ENCODE peak calls at places on chromosome 20, in four cellular contexts. W, L, D and H are unnamed samples.

GRCh38 chr20:44615169-44615791 is 32.9 kb downstream of the PKIG start:
- DNase-seq in W (no peak), D (peak; percentile 38), L (no peak), H (no peak)

GRCh38 chr20:16215056-16215455 is 358.2 kb downstream of the KIF16B start:
- DNase-seq in L (no peak), D (no peak), W (no peak), H (no peak)

GRCh38 chr20:62344782-62345181 is 22.3 kb downstream of the LAMA5 start:
- DNase-seq in L (no peak), D (peak; percentile 91), W (no peak), H (no peak)

GRCh38 chr20:19958243-19958642 is 58.9 kb upstream of the NAA20 start:
- DNase-seq in L (no peak), D (no peak), W (no peak), H (no peak)

GRCh38 chr20:6489361-6490154 is 277.9 kb upstream of the BMP2 start:
- DNase-seq in D (no peak), L (no peak), W (no peak), H (no peak)

GRCh38 chr20:53900380-53900999 is 169.9 kb downstream of the BCAS1 start:
- DNase-seq in L (no peak), D (peak; percentile 95), W (no peak), H (no peak)

GRCh38 chr20:18973499-18974173 is 160.1 kb downstream of the SCP2D1 start:
- DNase-seq in L (no peak), W (no peak), D (no peak), H (no peak)

GRCh38 chr20:42530855-42531674 is 658.6 kb downstream of the PTPRT start:
- DNase-seq in L (peak; percentile 34), W (peak; percentile 26), D (no peak), H (peak; percentile 56)

GRCh38 chr20:44038681-44039123 is 124.0 kb downstream of the TOX2 start:
- DNase-seq in D (no peak), L (no peak), W (no peak), H (peak; percentile 10)

GRCh38 chr20:42688576-42688975 is 501.1 kb downstream of the PTPRT start:
- DNase-seq in D (no peak), W (peak; percentile 33), L (peak; percentile 36), H (peak; percentile 59)

GRCh38 chr20:25280574-25281535 is 33.0 kb downstream of the PYGB start:
- DNase-seq in L (no peak), D (no peak), W (no peak), H (no peak)

GRCh38 chr20:25076201-25076600 is 5.7 kb downstream of the VSX1 start:
- DNase-seq in L (no peak), W (no peak), D (no peak), H (no peak)

GRCh38 chr20:40073535-40074111 is 615.4 kb downstream of the MAFB start:
- DNase-seq in L (peak; percentile 86), W (no peak), D (no peak), H (peak; percentile 97)

GRCh38 chr20:11888648-11889047 is 29.0 kb upstream of the BTBD3 start:
- DNase-seq in D (no peak), W (no peak), L (no peak), H (no peak)

GRCh38 chr20:22333885-22334545 is 250.4 kb downstream of the FOXA2 start:
- DNase-seq in W (peak; percentile 53), L (peak; percentile 68), D (peak; percentile 47), H (peak; percentile 62)

GRCh38 chr20:46552460-46553420 is 2.3 kb upstream of the OCSTAMP start:
- DNase-seq in D (no peak), L (no peak), W (no peak), H (peak; percentile 20)

GRCh38 chr20:62066983-62067433 is 1.3 kb upstream of the TAF4 start:
- DNase-seq in W (no peak), D (no peak), L (peak; percentile 55), H (peak; percentile 48)

GRCh38 chr20:32761831-32762753 is at the start of gene DNMT3B:
- DNase-seq in D (peak; percentile 73), W (peak; percentile 91), L (peak; percentile 97), H (peak; percentile 96)

GRCh38 chr20:56855693-56856092 is 226.6 kb downstream of the TFAP2C start:
- DNase-seq in D (no peak), L (no peak), W (no peak), H (no peak)

GRCh38 chr20:20457392-20458126 is 89.7 kb downstream of the INSM1 start:
- DNase-seq in W (no peak), L (no peak), D (peak; percentile 68), H (no peak)

GRCh38 chr20:62637110-62637509 is 5.2 kb upstream of the SLCO4A1 start:
- DNase-seq in W (no peak), L (no peak), D (no peak), H (no peak)

GRCh38 chr20:35320396-35321126 is 28.3 kb upstream of the FAM83C start:
- DNase-seq in L (no peak), D (peak; percentile 84), W (no peak), H (peak; percentile 42)
- H2BK120ac ChIP-seq in L (no peak overlapping the region), D (peak overlapping the region; percentile 97), W (no peak overlapping the region), H (no peak overlapping the region)

DNA sequence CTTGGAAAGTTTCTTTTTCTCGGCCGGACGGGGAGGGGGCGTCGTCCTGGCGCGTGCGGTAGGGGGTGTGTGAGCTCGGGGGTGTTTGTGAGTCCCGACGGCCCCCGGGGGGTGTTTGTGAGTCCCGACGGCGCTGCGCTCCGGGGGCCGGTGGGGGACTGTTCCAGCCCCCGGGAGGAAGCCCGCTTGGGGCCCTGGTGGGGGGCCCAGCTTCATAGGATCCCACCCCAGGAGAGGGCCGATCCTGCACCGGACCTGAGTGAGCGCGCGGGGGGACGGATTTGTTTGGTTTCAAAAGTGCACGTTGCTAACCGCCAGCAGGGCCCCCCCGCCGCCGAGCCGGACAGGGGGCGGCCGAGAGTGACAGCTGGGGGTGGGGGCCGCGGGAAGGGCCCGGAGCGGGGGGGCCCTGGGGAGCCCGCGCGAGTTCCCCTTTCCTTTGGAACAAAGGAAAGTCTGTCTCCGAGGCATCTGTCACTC is 441 bp downstream of the TGIF2 start:
- DNase-seq in L (no peak), W (no peak), D (no peak), H (no peak)
- H3K23ac ChIP-seq in L (no peak overlapping the region), W (peak overlapping the region; percentile 75), D (no peak overlapping the region), H (no peak overlapping the region)

DNA sequence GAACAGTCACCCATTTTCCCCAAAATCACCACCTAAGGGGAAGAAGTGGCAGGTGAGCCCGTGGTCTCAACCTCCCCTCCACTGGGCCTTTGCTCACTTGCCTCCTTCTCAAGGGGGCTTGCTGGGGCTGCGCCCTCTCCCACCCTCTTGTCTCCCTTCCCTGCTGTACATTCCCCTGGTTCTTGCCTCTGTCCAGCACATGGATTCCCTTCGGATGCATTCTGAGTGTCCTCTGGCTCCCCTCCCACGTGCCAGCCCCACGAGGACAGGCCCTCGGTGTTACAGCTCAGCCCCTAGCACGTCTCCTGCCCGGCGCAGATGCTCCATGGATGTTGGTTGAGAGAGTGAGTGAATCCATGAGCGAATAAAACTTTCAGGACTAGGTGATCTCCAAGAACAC is 367.8 kb upstream of the SULF2 start:
- DNase-seq in L (no peak), D (no peak), W (no peak), H (no peak)
- H2BK120ac ChIP-seq in L (no peak overlapping the region), D (no peak overlapping the region), W (no peak overlapping the region), H (no peak overlapping the region)

GRCh38 chr20:38094373-38094775 is 60.8 kb downstream of the RPRD1B start:
- DNase-seq in L (no peak), D (peak; percentile 85), W (no peak), H (peak; percentile 29)
- H3K23ac ChIP-seq in L (no peak overlapping the region), D (peak overlapping the region; percentile 77), W (no peak overlapping the region), H (no peak overlapping the region)

GRCh38 chr20:49685161-49685601 is 28.5 kb downstream of the B4GALT5 start:
- DNase-seq in L (no peak), D (no peak), W (no peak), H (no peak)

GRCh38 chr20:49682798-49683197 is 30.9 kb downstream of the B4GALT5 start:
- DNase-seq in L (no peak), W (no peak), D (no peak), H (no peak)

GRCh38 chr20:49680475-49680874 is 33.2 kb downstream of the B4GALT5 start:
- DNase-seq in L (no peak), D (no peak), W (no peak), H (no peak)

GRCh38 chr20:49684335-49684997 is 29.2 kb downstream of the B4GALT5 start:
- DNase-seq in L (no peak), D (no peak), W (no peak), H (no peak)

DNA sequence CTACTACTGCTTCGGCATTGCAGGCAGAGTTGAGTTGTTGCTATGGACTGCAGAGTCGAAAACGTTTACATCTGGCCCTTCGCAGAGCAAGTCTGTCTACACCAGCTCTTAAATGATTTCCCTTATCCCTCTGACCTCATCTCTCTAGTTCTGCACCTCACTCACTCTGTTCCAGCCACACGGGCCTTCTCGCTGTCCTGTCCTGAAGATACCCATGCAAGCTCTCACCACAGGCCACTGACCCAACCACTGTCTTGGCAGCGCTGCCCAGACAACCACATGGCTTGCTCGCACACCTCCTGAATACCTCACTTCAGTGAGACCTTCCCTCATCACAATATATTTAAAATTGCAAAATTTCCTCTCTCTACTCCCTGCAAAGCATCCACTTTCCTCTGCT is 31.4 kb downstream of the B4GALT5 start:
- DNase-seq in L (no peak), W (no peak), D (no peak), H (no peak)
- H2BK120ac ChIP-seq in L (no peak overlapping the region), W (no peak overlapping the region), D (no peak overlapping the region), H (no peak overlapping the region)

DNA sequence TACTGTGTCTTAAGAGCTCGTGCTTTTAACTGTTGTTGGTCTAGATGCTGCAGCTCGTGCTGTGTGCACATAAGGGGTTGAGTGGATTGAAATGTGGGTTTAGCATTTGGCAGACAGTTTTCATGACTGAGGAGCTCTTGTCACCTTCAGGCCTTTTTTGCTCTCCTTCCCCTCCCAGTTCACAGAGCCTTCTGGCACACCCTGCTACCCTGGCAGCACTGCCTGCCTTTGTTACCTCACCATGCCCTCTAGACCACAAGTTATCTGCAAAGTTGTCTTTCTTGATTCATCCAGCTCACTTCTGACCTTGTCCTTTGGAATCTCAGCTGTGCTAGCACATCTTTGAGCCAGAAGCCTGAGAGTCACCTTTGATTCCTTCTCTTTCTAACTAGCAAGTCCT is 348.9 kb upstream of the ZFP64 start:
- DNase-seq in D (no peak), L (no peak), W (no peak), H (no peak)
- H3K23ac ChIP-seq in D (no peak overlapping the region), L (no peak overlapping the region), W (no peak overlapping the region), H (no peak overlapping the region)

GRCh38 chr20:4694076-4694475 is 27.6 kb upstream of the PRND start:
- DNase-seq in L (no peak), D (no peak), W (no peak), H (no peak)

GRCh38 chr20:4699216-4699615 is 22.5 kb upstream of the PRND start:
- DNase-seq in D (no peak), W (no peak), L (no peak), H (no peak)

GRCh38 chr20:4697189-4697873 is 24.4 kb upstream of the PRND start:
- DNase-seq in L (no peak), D (no peak), W (no peak), H (no peak)

GRCh38 chr20:4699957-4700356 is 21.8 kb upstream of the PRND start:
- DNase-seq in L (no peak), W (no peak), D (no peak), H (no peak)

DNA sequence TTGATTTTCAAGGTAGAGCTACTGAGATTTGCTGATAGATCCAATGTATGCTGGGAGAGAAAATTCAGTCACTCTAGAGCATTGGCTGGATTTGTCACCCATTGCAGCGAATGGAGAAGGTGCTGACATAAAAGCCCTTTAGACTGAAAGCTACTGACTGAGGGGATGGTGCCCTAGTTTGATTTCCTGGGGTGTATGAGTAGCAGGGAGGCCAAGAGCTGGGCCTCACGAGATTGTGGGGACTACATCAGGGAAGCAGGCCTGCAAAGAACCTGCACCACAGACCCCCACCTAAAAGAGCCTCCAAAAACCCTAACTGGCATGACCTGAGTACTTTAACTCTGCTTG is 23.9 kb upstream of the PRND start:
- DNase-seq in D (no peak), L (no peak), W (no peak), H (no peak)
- H2BK120ac ChIP-seq in D (no peak overlapping the region), L (no peak overlapping the region), W (no peak overlapping the region), H (no peak overlapping the region)